ENCODE peak calls at places on chromosomes 13 and 19, in four cellular contexts. One of them, this sample, is unnamed.

GRCh38 chr19:2213799-2214198 is 22.3 kb downstream of the PLEKHJ1 start:
- DNase-seq in activated CD8-positive, alpha-beta T cell treated with anti-CD3 and anti-CD28 coated beads for 36 hours: no peak
- DNase-seq in AG09309: no peak
- DNase-seq in smooth muscle cell of the brain vasculature: no peak
- DNase-seq in this sample: no peak

GRCh38 chr13:29805994-29806748 is 44.2 kb downstream of the UBL3 start:
- DNase-seq in activated CD8-positive, alpha-beta T cell treated with anti-CD3 and anti-CD28 coated beads for 36 hours: peak
- DNase-seq in AG09309: no peak
- DNase-seq in smooth muscle cell of the brain vasculature: no peak
- DNase-seq in this sample: no peak

GRCh38 chr13:45194081-45194939 is 6.5 kb downstream of the KCTD4 start:
- DNase-seq in smooth muscle cell of the brain vasculature: no peak
- DNase-seq in AG09309: no peak
- DNase-seq in activated CD8-positive, alpha-beta T cell treated with anti-CD3 and anti-CD28 coated beads for 36 hours: no peak
- DNase-seq in this sample: no peak

GRCh38 chr13:19020988-19021387 is 160.6 kb downstream of the TUBA3C start:
- DNase-seq in AG09309: no peak
- DNase-seq in activated CD8-positive, alpha-beta T cell treated with anti-CD3 and anti-CD28 coated beads for 36 hours: no peak
- DNase-seq in smooth muscle cell of the brain vasculature: no peak
- DNase-seq in this sample: no peak

GRCh38 chr13:110218601-110219201 is 88.3 kb downstream of the COL4A1 start:
- DNase-seq in AG09309: no peak
- DNase-seq in activated CD8-positive, alpha-beta T cell treated with anti-CD3 and anti-CD28 coated beads for 36 hours: no peak
- DNase-seq in smooth muscle cell of the brain vasculature: peak
- DNase-seq in this sample: peak

GRCh38 chr13:98411617-98412310 is 165.1 kb downstream of the STK24 start:
- DNase-seq in activated CD8-positive, alpha-beta T cell treated with anti-CD3 and anti-CD28 coated beads for 36 hours: no peak
- DNase-seq in smooth muscle cell of the brain vasculature: no peak
- DNase-seq in AG09309: no peak
- DNase-seq in this sample: no peak

GRCh38 chr13:83223546-83223945 is 658.7 kb downstream of the SLITRK1 start:
- DNase-seq in AG09309: no peak
- DNase-seq in activated CD8-positive, alpha-beta T cell treated with anti-CD3 and anti-CD28 coated beads for 36 hours: no peak
- DNase-seq in smooth muscle cell of the brain vasculature: no peak
- DNase-seq in this sample: no peak

GRCh38 chr13:39263033-39263432 is 224.8 kb downstream of the NHLRC3 start:
- DNase-seq in activated CD8-positive, alpha-beta T cell treated with anti-CD3 and anti-CD28 coated beads for 36 hours: peak
- DNase-seq in AG09309: no peak
- DNase-seq in smooth muscle cell of the brain vasculature: no peak
- DNase-seq in this sample: no peak

GRCh38 chr19:3056454-3057016 is 5.8 kb downstream of the TLE5 start:
- DNase-seq in AG09309: no peak
- DNase-seq in activated CD8-positive, alpha-beta T cell treated with anti-CD3 and anti-CD28 coated beads for 36 hours: no peak
- DNase-seq in smooth muscle cell of the brain vasculature: no peak
- DNase-seq in this sample: no peak

GRCh38 chr19:778910-779653 is 18.2 kb upstream of the PTBP1 start:
- DNase-seq in activated CD8-positive, alpha-beta T cell treated with anti-CD3 and anti-CD28 coated beads for 36 hours: no peak
- DNase-seq in smooth muscle cell of the brain vasculature: peak
- DNase-seq in AG09309: peak
- DNase-seq in this sample: peak

GRCh38 chr19:50663280-50663790 is 14.1 kb downstream of the C19orf81 start:
- DNase-seq in AG09309: no peak
- DNase-seq in activated CD8-positive, alpha-beta T cell treated with anti-CD3 and anti-CD28 coated beads for 36 hours: no peak
- DNase-seq in smooth muscle cell of the brain vasculature: no peak
- DNase-seq in this sample: no peak

GRCh38 chr19:16850133-16850532 is 20.9 kb downstream of the SIN3B start:
- DNase-seq in AG09309: no peak
- DNase-seq in smooth muscle cell of the brain vasculature: no peak
- DNase-seq in activated CD8-positive, alpha-beta T cell treated with anti-CD3 and anti-CD28 coated beads for 36 hours: no peak
- DNase-seq in this sample: no peak

GRCh38 chr13:40585911-40586471 is 80.5 kb downstream of the FOXO1 start:
- DNase-seq in smooth muscle cell of the brain vasculature: no peak
- DNase-seq in AG09309: no peak
- DNase-seq in activated CD8-positive, alpha-beta T cell treated with anti-CD3 and anti-CD28 coated beads for 36 hours: no peak
- DNase-seq in this sample: no peak

GRCh38 chr13:23696610-23697009 is 126.4 kb downstream of the TNFRSF19 start:
- DNase-seq in activated CD8-positive, alpha-beta T cell treated with anti-CD3 and anti-CD28 coated beads for 36 hours: no peak
- DNase-seq in AG09309: no peak
- DNase-seq in smooth muscle cell of the brain vasculature: no peak
- DNase-seq in this sample: no peak

GRCh38 chr13:59423708-59424355 is 739.9 kb downstream of the DIAPH3 start:
- DNase-seq in AG09309: no peak
- DNase-seq in activated CD8-positive, alpha-beta T cell treated with anti-CD3 and anti-CD28 coated beads for 36 hours: no peak
- DNase-seq in smooth muscle cell of the brain vasculature: no peak
- DNase-seq in this sample: no peak

GRCh38 chr13:75566658-75567057 is 17.1 kb downstream of the UCHL3 start:
- DNase-seq in activated CD8-positive, alpha-beta T cell treated with anti-CD3 and anti-CD28 coated beads for 36 hours: no peak
- DNase-seq in AG09309: no peak
- DNase-seq in smooth muscle cell of the brain vasculature: no peak
- DNase-seq in this sample: no peak

GRCh38 chr13:21060063-21060826 is 1.1 kb downstream of the LATS2 start:
- DNase-seq in smooth muscle cell of the brain vasculature: no peak
- DNase-seq in activated CD8-positive, alpha-beta T cell treated with anti-CD3 and anti-CD28 coated beads for 36 hours: no peak
- DNase-seq in AG09309: no peak
- DNase-seq in this sample: no peak

GRCh38 chr13:27242642-27243185 is 8.6 kb upstream of the RPL21 start:
- DNase-seq in activated CD8-positive, alpha-beta T cell treated with anti-CD3 and anti-CD28 coated beads for 36 hours: no peak
- DNase-seq in AG09309: no peak
- DNase-seq in smooth muscle cell of the brain vasculature: no peak
- DNase-seq in this sample: no peak

GRCh38 chr13:114310961-114311360 is 3.3 kb upstream of the CHAMP1 start:
- DNase-seq in smooth muscle cell of the brain vasculature: no peak
- DNase-seq in AG09309: no peak
- DNase-seq in activated CD8-positive, alpha-beta T cell treated with anti-CD3 and anti-CD28 coated beads for 36 hours: no peak
- DNase-seq in this sample: no peak

GRCh38 chr13:94028234-94029145 is 451.0 kb downstream of the DCT start:
- DNase-seq in smooth muscle cell of the brain vasculature: no peak
- DNase-seq in activated CD8-positive, alpha-beta T cell treated with anti-CD3 and anti-CD28 coated beads for 36 hours: no peak
- DNase-seq in AG09309: no peak
- DNase-seq in this sample: no peak

GRCh38 chr19:8240274-8241229 is 31.4 kb downstream of the CERS4 start:
- DNase-seq in AG09309: peak
- DNase-seq in activated CD8-positive, alpha-beta T cell treated with anti-CD3 and anti-CD28 coated beads for 36 hours: peak
- DNase-seq in smooth muscle cell of the brain vasculature: peak
- DNase-seq in this sample: peak

GRCh38 chr13:23988546-23989122 is 91.3 kb upstream of the C1QTNF9B start:
- DNase-seq in smooth muscle cell of the brain vasculature: no peak
- DNase-seq in activated CD8-positive, alpha-beta T cell treated with anti-CD3 and anti-CD28 coated beads for 36 hours: no peak
- DNase-seq in AG09309: no peak
- DNase-seq in this sample: no peak

GRCh38 chr19:54728167-54728566 is 3.9 kb downstream of the KIR3DL3 start:
- DNase-seq in AG09309: no peak
- DNase-seq in smooth muscle cell of the brain vasculature: no peak
- DNase-seq in activated CD8-positive, alpha-beta T cell treated with anti-CD3 and anti-CD28 coated beads for 36 hours: no peak
- DNase-seq in this sample: no peak

GRCh38 chr13:43953370-43953769 is 73.7 kb downstream of the LACC1 start:
- DNase-seq in smooth muscle cell of the brain vasculature: no peak
- DNase-seq in activated CD8-positive, alpha-beta T cell treated with anti-CD3 and anti-CD28 coated beads for 36 hours: no peak
- DNase-seq in AG09309: no peak
- DNase-seq in this sample: no peak

GRCh38 chr13:114203536-114203935 is 24.5 kb downstream of the CFAP97D2 start:
- DNase-seq in activated CD8-positive, alpha-beta T cell treated with anti-CD3 and anti-CD28 coated beads for 36 hours: peak
- DNase-seq in AG09309: no peak
- DNase-seq in smooth muscle cell of the brain vasculature: no peak
- DNase-seq in this sample: no peak

This sample was measured in brain pericyte.